ENCODE peak calls at places on chromosomes 11 and 22, in four cellular contexts. B, T, V and E are unnamed samples.
A peak's percentile ranks its signal among the peaks of the same experiment; 100 is the strongest.

GRCh38 chr11:130031056-130031455 is 28.4 kb upstream of the PRDM10 start:
- DNase-seq in B (no peak), T (no peak), V (no peak), E (no peak)

GRCh38 chr11:3001496-3001895 is 9.4 kb upstream of the NAP1L4 start:
- DNase-seq in B (no peak), T (no peak), V (no peak), E (no peak)

GRCh38 chr11:848988-849824 is 6.6 kb downstream of the TSPAN4 start:
- DNase-seq in B (no peak), T (no peak), V (no peak), E (peak; percentile 63)

GRCh38 chr11:5204787-5205186 is 4.3 kb upstream of the OR51V1 start:
- DNase-seq in B (peak; percentile 31), T (no peak), V (peak; percentile 69), E (peak; percentile 6)

GRCh38 chr11:69218271-69218682 is 62.5 kb downstream of the SMIM38 start:
- DNase-seq in B (peak; percentile 33), T (peak; percentile 2), V (no peak), E (no peak)

GRCh38 chr11:26849009-26849408 is 127.1 kb upstream of the SLC5A12 start:
- DNase-seq in B (no peak), T (no peak), V (peak; percentile 6), E (no peak)

GRCh38 chr11:80855975-80856524 is 1415.2 kb upstream of the TENM4 start:
- DNase-seq in B (no peak), T (no peak), V (peak; percentile 90), E (no peak)

GRCh38 chr11:61695917-61696316 is 15.7 kb downstream of the DAGLA start:
- DNase-seq in B (peak; percentile 49), T (peak; percentile 55), V (peak; percentile 88), E (no peak)

GRCh38 chr11:107576497-107577086 is 11.1 kb upstream of the ALKBH8 start:
- DNase-seq in B (no peak), T (peak; percentile 47), V (peak; percentile 41), E (peak; percentile 32)

GRCh38 chr11:86523738-86524602 is 148.4 kb downstream of the ME3 start:
- DNase-seq in B (no peak), T (no peak), V (peak; percentile 100), E (no peak)

GRCh38 chr11:90391756-90392155 is 168.9 kb upstream of the CHORDC1 start:
- DNase-seq in B (no peak), T (no peak), V (no peak), E (no peak)

GRCh38 chr11:65430406-65431217 is 8.0 kb downstream of the NEAT1 start:
- DNase-seq in B (no peak), T (peak; percentile 25), V (peak; percentile 44), E (no peak)

GRCh38 chr11:125300791-125301218 is 136.3 kb downstream of the PKNOX2 start:
- DNase-seq in B (peak; percentile 40), T (no peak), V (peak; percentile 85), E (no peak)

GRCh38 chr11:129815596-129816461 is at the start of gene TMEM45B:
- DNase-seq in B (no peak), T (no peak), V (no peak), E (peak; percentile 25)

GRCh38 chr11:71086687-71087258 is 165.6 kb downstream of the SHANK2 start:
- DNase-seq in B (no peak), T (no peak), V (peak; percentile 7), E (peak; percentile 65)

GRCh38 chr22:36911887-36912661 is 1.4 kb upstream of the CSF2RB start:
- DNase-seq in B (no peak), T (no peak), V (no peak), E (no peak)

GRCh38 chr22:36916034-36916433 is 2.6 kb downstream of the CSF2RB start:
- DNase-seq in B (no peak), T (no peak), V (no peak), E (no peak)

GRCh38 chr22:36914383-36914752 is 940 bp downstream of the CSF2RB start:
- DNase-seq in B (no peak), T (no peak), V (no peak), E (no peak)

GRCh38 chr22:36912694-36913430 is 566 bp upstream of the CSF2RB start:
- DNase-seq in B (no peak), T (no peak), V (no peak), E (no peak)

GRCh38 chr22:36913431-36914382 is at the start of gene CSF2RB:
- DNase-seq in B (no peak), T (peak; percentile 75), V (no peak), E (no peak)
- H3K4me3 ChIP-seq in B (no peak within 1 kb of the TSS), T (peak within 1 kb of the TSS; percentile 39), V (no peak within 1 kb of the TSS), E (no peak within 1 kb of the TSS)

GRCh38 chr11:46391186-46391577 is 394 bp downstream of the CHRM4 start:
- DNase-seq in B (no peak), T (no peak), V (no peak), E (no peak)

GRCh38 chr11:46389450-46390330 is 1.9 kb downstream of the CHRM4 start:
- DNase-seq in B (no peak), T (no peak), V (peak; percentile 23), E (peak; percentile 85)

GRCh38 chr11:46388619-46389449 is 2.7 kb downstream of the CHRM4 start:
- DNase-seq in B (no peak), T (no peak), V (no peak), E (peak; percentile 60)

GRCh38 chr11:46391578-46392420 is at the start of gene CHRM4:
- DNase-seq in B (no peak), T (no peak), V (no peak), E (peak; percentile 86)

GRCh38 chr11:46390331-46391171 is 1.0 kb downstream of the CHRM4 start:
- DNase-seq in B (no peak), T (no peak), V (no peak), E (peak; percentile 50)
- H3K4me3 ChIP-seq in B (no peak overlapping the region), T (peak overlapping the region; percentile 55), V (no peak overlapping the region), E (peak overlapping the region; percentile 59)

GRCh38 chr11:118918128-118918685 is 7.5 kb downstream of the BCL9L start:
- DNase-seq in B (no peak), T (peak; percentile 35), V (peak; percentile 70), E (peak; percentile 69)
- H3K4me3 ChIP-seq in B (peak overlapping the region; percentile 34), T (peak overlapping the region; percentile 42), V (peak overlapping the region; percentile 4), E (peak overlapping the region; percentile 28)

GRCh38 chr11:128624269-128625170 is 37.2 kb upstream of the ETS1 start:
- DNase-seq in B (no peak), T (peak; percentile 84), V (peak; percentile 49), E (no peak)

GRCh38 chr11:128626913-128627665 is 39.7 kb upstream of the ETS1 start:
- DNase-seq in B (no peak), T (no peak), V (no peak), E (no peak)

GRCh38 chr11:128625766-128626165 is 38.4 kb upstream of the ETS1 start:
- DNase-seq in B (no peak), T (no peak), V (no peak), E (no peak)

GRCh38 chr11:128627666-128628342 is 40.4 kb upstream of the ETS1 start:
- DNase-seq in B (no peak), T (no peak), V (no peak), E (no peak)

DNA sequence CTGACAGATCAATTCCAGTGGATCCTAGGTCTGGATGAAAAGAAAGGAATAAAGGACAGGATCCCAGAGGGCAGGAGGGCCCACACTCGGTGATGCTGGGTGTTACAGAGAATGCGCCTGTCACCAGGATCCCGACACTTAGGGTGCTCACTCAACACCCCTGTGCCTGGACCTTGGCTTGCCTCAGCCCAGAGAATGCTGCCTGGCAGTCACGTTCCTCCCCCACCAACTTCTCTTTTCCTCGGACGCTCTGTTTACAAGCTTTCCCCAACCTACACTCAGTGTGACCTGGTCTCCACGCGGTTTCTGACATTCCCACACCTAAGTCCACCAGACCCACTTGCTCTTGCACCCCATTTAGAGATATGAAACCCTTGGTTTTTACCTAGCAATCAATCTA is 38.0 kb upstream of the ETS1 start:
- DNase-seq in B (no peak), T (peak; percentile 48), V (no peak), E (no peak)
- H3K4me3 ChIP-seq in B (no peak overlapping the region), T (no peak overlapping the region), V (no peak overlapping the region), E (no peak overlapping the region)

DNA sequence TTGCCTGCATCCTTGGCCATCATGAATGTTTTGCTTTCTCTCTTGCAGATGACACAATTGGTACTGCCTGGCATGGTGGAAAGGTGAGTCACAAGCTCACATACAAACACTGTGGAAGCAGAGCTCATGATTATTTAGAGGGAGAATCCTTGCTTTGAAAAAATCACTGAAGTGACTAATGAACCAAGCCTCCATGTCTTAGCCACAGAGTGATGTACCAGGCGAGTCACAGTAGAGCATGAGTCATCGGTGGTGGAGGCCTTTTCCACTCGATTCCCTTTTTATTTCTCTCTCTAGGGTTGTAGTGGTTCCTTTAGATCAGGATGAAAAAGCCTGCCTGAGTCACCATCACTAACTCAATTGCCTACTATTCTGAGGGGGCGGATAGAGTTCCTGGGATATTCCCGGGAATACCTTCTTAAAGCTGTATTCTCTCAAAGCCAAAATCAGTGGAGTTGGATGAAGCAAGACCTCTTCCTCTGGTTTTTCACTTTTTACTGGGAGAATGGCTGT is 49.6 kb upstream of the ALKBH3 start:
- DNase-seq in B (peak; percentile 97), T (no peak), V (peak; percentile 100), E (no peak)
- H3K4me3 ChIP-seq in B (no peak overlapping the region), T (no peak overlapping the region), V (no peak overlapping the region), E (no peak overlapping the region)

GRCh38 chr11:35145249-35145648 is 6.3 kb downstream of the CD44 start:
- DNase-seq in B (no peak), T (peak; percentile 71), V (no peak), E (no peak)

GRCh38 chr11:35143509-35144102 is 4.6 kb downstream of the CD44 start:
- DNase-seq in B (no peak), T (no peak), V (peak; percentile 69), E (no peak)

GRCh38 chr11:35142481-35143207 is 3.7 kb downstream of the CD44 start:
- DNase-seq in B (no peak), T (peak; percentile 69), V (peak; percentile 84), E (no peak)

GRCh38 chr11:35144811-35145210 is 5.8 kb downstream of the CD44 start:
- DNase-seq in B (no peak), T (no peak), V (peak; percentile 65), E (no peak)

DNA sequence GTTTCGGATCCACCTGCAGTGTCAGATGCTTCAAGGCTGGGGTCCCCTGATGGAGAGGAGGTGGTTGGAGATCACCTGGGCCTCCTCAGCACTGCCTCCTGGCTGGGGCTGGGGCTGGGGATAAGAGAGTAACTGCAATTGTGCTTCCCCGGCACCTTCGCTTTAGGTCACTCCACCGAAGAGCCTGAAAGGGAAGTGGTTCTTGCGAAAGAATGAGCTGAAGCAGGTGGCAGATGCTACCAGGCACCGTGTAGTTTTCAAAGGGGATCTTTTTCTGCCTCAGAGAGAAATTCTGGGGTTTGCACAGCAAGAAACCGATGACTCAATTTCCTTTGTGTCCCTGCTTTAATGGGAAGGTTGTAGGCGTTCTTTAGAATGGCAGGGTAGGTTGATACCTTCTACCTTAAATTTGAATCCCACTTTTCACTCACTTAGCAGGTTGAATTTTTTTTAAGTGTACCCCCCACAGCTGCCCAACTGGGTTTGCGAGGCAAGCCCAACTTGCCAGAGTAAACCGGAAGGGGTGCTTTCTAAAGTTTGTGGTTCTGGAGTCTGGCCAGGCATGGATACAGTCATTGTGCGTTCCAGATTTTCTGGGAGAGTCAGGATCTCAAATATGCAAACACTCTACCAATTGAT is 5.3 kb downstream of the CD44 start:
- DNase-seq in B (peak; percentile 55), T (peak; percentile 80), V (peak; percentile 91), E (no peak)
- H3K4me3 ChIP-seq in B (peak overlapping the region; percentile 78), T (peak overlapping the region; percentile 28), V (peak overlapping the region; percentile 6), E (no peak overlapping the region)

GRCh38 chr11:10457901-10458300 is 2.8 kb downstream of the AMPD3 start:
- DNase-seq in B (no peak), T (no peak), V (no peak), E (no peak)
- H3K4me3 ChIP-seq in B (no peak overlapping the region), T (no peak overlapping the region), V (no peak overlapping the region), E (peak overlapping the region; percentile 73)

GRCh38 chr11:75583710-75584658 is 21.9 kb downstream of the SERPINH1 start:
- DNase-seq in B (no peak), T (peak; percentile 25), V (no peak), E (peak; percentile 83)
- H3K4me3 ChIP-seq in B (peak overlapping the region; percentile 54), T (peak overlapping the region; percentile 63), V (peak overlapping the region; percentile 66), E (peak overlapping the region; percentile 78)